ENCODE peak calls at places on chromosomes 1 and 21, in nine cellular contexts. K, D, E, O, Q, J, G, M and C are unnamed samples. For H3K27me3, the result is how much of the 10 kb centered on the place peaks cover.

GRCh38 chr1:239997515-239998311 is 94.0 kb upstream of the FMN2 start:
- DNase-seq in K (peak), D (no peak), E (no peak), O (no peak), Q (no peak), J (no peak), G (no peak), M (peak), C (no peak)

GRCh38 chr21:45407629-45408247 is 2.8 kb downstream of the COL18A1 start:
- DNase-seq in K (no peak), D (no peak), E (no peak), O (peak), Q (no peak), J (no peak), G (peak), M (no peak), C (no peak)

GRCh38 chr1:38898653-38899230 is 17.4 kb upstream of the GJA9 start:
- DNase-seq in K (no peak), D (no peak), E (no peak), O (no peak), Q (no peak), J (no peak), G (no peak), M (no peak), C (no peak)

GRCh38 chr1:162023181-162023546 is 505 bp downstream of the OLFML2B start:
- DNase-seq in K (no peak), D (no peak), E (no peak), O (no peak), Q (no peak), J (no peak), G (no peak), M (no peak), C (no peak)

GRCh38 chr1:198155253-198155652 is 1.5 kb upstream of the NEK7 start:
- DNase-seq in K (no peak), D (peak), E (peak), O (no peak), Q (no peak), J (no peak), G (no peak), M (no peak), C (no peak)

GRCh38 chr21:46203203-46203600 is 18.9 kb upstream of the SPATC1L start:
- DNase-seq in K (peak), D (no peak), E (no peak), O (peak), Q (no peak), J (no peak), G (no peak), M (no peak), C (no peak)

GRCh38 chr21:24829397-24829796 is 777.9 kb downstream of the MRPL39 start:
- DNase-seq in K (peak), D (no peak), E (no peak), O (no peak), Q (no peak), J (no peak), G (no peak), M (no peak), C (no peak)

GRCh38 chr1:178456472-178456871 is 40.3 kb downstream of the CLEC20A start:
- DNase-seq in K (no peak), D (no peak), E (no peak), O (no peak), Q (no peak), J (no peak), G (no peak), M (no peak), C (no peak)

GRCh38 chr1:89820423-89821321 is at the start of gene LRRC8D:
- DNase-seq in K (peak), D (peak), E (peak), O (peak), Q (peak), J (peak), G (peak), M (peak), C (peak)

GRCh38 chr1:228512852-228513243 is 25.7 kb downstream of the RNF187 start:
- DNase-seq in K (no peak), D (no peak), E (no peak), O (no peak), Q (no peak), J (peak), G (no peak), M (no peak), C (no peak)
- H3K27me3 ChIP-seq in K (under half), D (under half), E (under half), O (under half), Q (under half), J (under half), G (under half), M (under half), C (under half)

GRCh38 chr1:28564310-28564709 is 11.4 kb downstream of the TRNAU1AP start:
- DNase-seq in K (no peak), D (no peak), E (no peak), O (no peak), Q (no peak), J (no peak), G (no peak), M (no peak), C (no peak)
- H3K4me3 ChIP-seq in K (no peak), D (no peak), E (no peak), O (no peak), Q (no peak), J (no peak), G (no peak), M (no peak), C (no peak)

DNA sequence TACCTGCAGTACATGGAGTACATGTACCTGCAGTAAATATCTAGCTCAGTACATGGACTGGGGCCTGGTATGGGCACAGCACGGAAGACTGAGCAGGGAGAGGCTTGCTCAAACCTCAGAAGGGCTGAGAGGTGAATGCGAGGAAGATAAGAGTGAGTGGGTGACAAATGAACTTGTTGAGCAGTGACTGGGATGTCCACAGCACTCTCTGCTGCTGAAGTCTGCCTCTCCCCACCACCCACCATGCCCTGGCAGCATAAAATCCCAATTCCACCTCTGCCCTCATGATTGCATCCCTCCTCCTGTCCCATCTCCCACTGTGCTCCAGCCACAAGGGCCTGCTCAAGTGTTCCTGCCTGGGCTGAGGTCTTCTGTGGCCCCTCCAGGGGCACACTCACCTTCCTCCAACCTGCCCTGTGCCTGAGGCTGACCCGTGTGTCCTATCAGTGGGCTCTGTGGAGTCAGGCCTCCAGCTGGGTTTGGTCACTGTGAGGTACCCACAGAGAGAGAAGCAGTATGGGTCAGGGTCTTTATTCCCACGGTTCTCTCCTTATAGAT is 114.2 kb downstream of the FOXD2 start:
- DNase-seq in K (no peak), D (no peak), E (no peak), O (no peak), Q (no peak), J (no peak), G (no peak), M (no peak), C (no peak)
- H3K27me3 ChIP-seq in K (under half), D (under half), E (under half), O (half or more), Q (under half), J (under half), G (under half), M (under half), C (under half)

GRCh38 chr1:154838988-154839387 is 31.1 kb downstream of the KCNN3 start:
- DNase-seq in K (no peak), D (no peak), E (no peak), O (no peak), Q (no peak), J (no peak), G (no peak), M (no peak), C (no peak)
- H3K4me3 ChIP-seq in K (no peak), D (no peak), E (no peak), O (no peak), Q (no peak), J (no peak), G (no peak), M (no peak), C (no peak)